ENCODE peak calls at places on chromosomes 6 and 20, in four cellular contexts. Q is effector CD4-positive, alpha-beta T cell; T is H54; D is T-helper 17 cell. J is an unnamed sample.
A peak's percentile ranks its signal among the peaks of the same experiment; 100 is the strongest.

GRCh38 chr20:20076297-20077065 is 24.1 kb downstream of the CFAP61 start:
- DNase-seq in T (peak; percentile 22), D (no peak), Q (no peak), J (no peak)

GRCh38 chr6:132675749-132676148 is 16.8 kb upstream of the TAAR1 start:
- DNase-seq in Q (no peak), T (no peak), D (no peak), J (no peak)

GRCh38 chr6:138063726-138064125 is 43.5 kb downstream of the PERP start:
- DNase-seq in D (no peak), Q (no peak), T (no peak), J (no peak)

GRCh38 chr20:37986873-37987601 is 46.2 kb downstream of the TTI1 start:
- DNase-seq in Q (no peak), T (no peak), D (no peak), J (no peak)

GRCh38 chr6:11890849-11891248 is 112.2 kb upstream of the ADTRP start:
- DNase-seq in T (no peak), Q (no peak), D (no peak), J (no peak)

GRCh38 chr20:5757949-5758348 is 7.7 kb downstream of the SHLD1 start:
- DNase-seq in T (no peak), Q (no peak), D (no peak), J (no peak)

GRCh38 chr20:561437-562231 is 18.0 kb upstream of the CSNK2A1 start:
- DNase-seq in D (no peak), Q (no peak), T (peak; percentile 57), J (peak; percentile 47)

GRCh38 chr20:58611236-58612020 is 39.7 kb upstream of the STX16 start:
- DNase-seq in D (no peak), Q (no peak), T (no peak), J (no peak)

GRCh38 chr6:11428895-11429294 is 108.7 kb upstream of the TMEM170B start:
- DNase-seq in T (peak; percentile 41), D (no peak), Q (no peak), J (no peak)

GRCh38 chr6:119620846-119621570 is 271.4 kb upstream of the MAN1A1 start:
- DNase-seq in D (no peak), Q (no peak), T (peak; percentile 7), J (no peak)

GRCh38 chr6:157244175-157244574 is 79.1 kb downstream of the TMEM242 start:
- DNase-seq in D (no peak), Q (no peak), T (no peak), J (no peak)

GRCh38 chr20:6395695-6396094 is 272.9 kb upstream of the FERMT1 start:
- DNase-seq in T (no peak), Q (no peak), D (no peak), J (no peak)

GRCh38 chr20:40997116-40997515 is 31.5 kb upstream of the TOP1 start:
- DNase-seq in D (no peak), Q (no peak), T (no peak), J (no peak)

GRCh38 chr6:90322976-90323474 is 26.4 kb upstream of the BACH2 start:
- DNase-seq in D (no peak), Q (no peak), T (no peak), J (no peak)

GRCh38 chr20:59831901-59832240 is 101.6 kb downstream of the SYCP2 start:
- DNase-seq in T (no peak), Q (no peak), D (no peak), J (no peak)

GRCh38 chr6:56642366-56643261 is at the start of gene DST:
- DNase-seq in Q (no peak), D (no peak), T (peak; percentile 33), J (no peak)

GRCh38 chr6:156779206-156780116 is 2.3 kb downstream of the ARID1B start:
- DNase-seq in T (no peak), D (peak; percentile 33), Q (peak; percentile 31), J (peak; percentile 62)

GRCh38 chr6:85404497-85405174 is 45.2 kb upstream of the NT5E start:
- DNase-seq in T (peak; percentile 51), D (no peak), Q (no peak), J (no peak)

GRCh38 chr6:47478233-47479155 is 905 bp downstream of the CD2AP start:
- DNase-seq in D (no peak), T (no peak), Q (no peak), J (peak; percentile 68)

GRCh38 chr6:168884646-168885086 is 369.0 kb downstream of the THBS2 start:
- DNase-seq in D (peak; percentile 56), T (peak; percentile 78), Q (peak; percentile 54), J (peak; percentile 53)

GRCh38 chr20:49339123-49339522 is 61.3 kb upstream of the ZNFX1 start:
- DNase-seq in Q (no peak), T (no peak), D (no peak), J (no peak)

GRCh38 chr20:25389858-25390537 is 637 bp downstream of the ABHD12 start:
- DNase-seq in T (peak; percentile 23), Q (peak; percentile 4), D (peak; percentile 10), J (peak; percentile 23)

GRCh38 chr20:41047975-41048305 is 19.3 kb downstream of the TOP1 start:
- DNase-seq in T (no peak), D (no peak), Q (no peak), J (no peak)

GRCh38 chr6:133542056-133542821 is 301.1 kb downstream of the EYA4 start:
- DNase-seq in Q (no peak), T (no peak), D (no peak), J (no peak)

GRCh38 chr6:17381429-17382147 is 11.8 kb upstream of the CAP2 start:
- DNase-seq in D (no peak), Q (no peak), T (no peak), J (no peak)

GRCh38 chr20:1807394-1807793 is 87.8 kb upstream of the SIRPA start:
- DNase-seq in D (no peak), Q (no peak), T (no peak), J (no peak)

GRCh38 chr6:35023091-35023490 is 118.0 kb downstream of the TCP11 start:
- DNase-seq in T (no peak), Q (no peak), D (no peak), J (no peak)